ENCODE peak calls at places on chromosomes 13 and 19, in five cellular contexts. N is neuronal stem cell; Z is stimulated activated CD4-positive, alpha-beta T cell treated with anti-CD3 and anti-CD28 coated beads, TNF-alpha, amount 100 ng/mL, for 4 hours; A is skeletal muscle cell; T is RWPE1. K is an unnamed sample.

GRCh38 chr19:52188822-52189744 is 769 bp upstream of the PPP2R1A start:
- DNase-seq in N (no peak), A (no peak), Z (peak), T (no peak), K (no peak)

GRCh38 chr13:101738336-101738735 is 285.9 kb downstream of the ITGBL1 start:
- DNase-seq in Z (no peak), A (no peak), N (no peak), T (no peak), K (no peak)

GRCh38 chr13:51425410-51426042 is 27.3 kb downstream of the INTS6 start:
- DNase-seq in T (no peak), Z (no peak), A (peak), N (no peak), K (no peak)

GRCh38 chr13:51998723-51999471 is 12.4 kb downstream of the ATP7B start:
- DNase-seq in T (no peak), A (no peak), Z (no peak), N (no peak), K (no peak)

GRCh38 chr19:17202249-17202648 is 12.9 kb upstream of the USE1 start:
- DNase-seq in T (peak), A (no peak), Z (no peak), N (no peak), K (peak)

GRCh38 chr19:35992902-35993765 is 1.9 kb upstream of the SDHAF1 start:
- DNase-seq in A (no peak), T (no peak), N (no peak), Z (no peak), K (no peak)

GRCh38 chr13:26629260-26629659 is 71.8 kb downstream of the WASF3 start:
- DNase-seq in A (no peak), Z (no peak), N (no peak), T (no peak), K (no peak)

GRCh38 chr19:30450945-30451344 is 78.8 kb downstream of the ZNF536 start:
- DNase-seq in T (no peak), Z (no peak), N (no peak), A (no peak), K (no peak)

GRCh38 chr19:15251749-15252397 is 19.6 kb upstream of the EPHX3 start:
- DNase-seq in Z (no peak), A (peak), N (peak), T (peak), K (peak)

GRCh38 chr19:48739835-48740704 is at the start of gene RASIP1:
- DNase-seq in N (no peak), T (no peak), Z (no peak), A (no peak), K (no peak)

GRCh38 chr13:113906566-113906965 is 42.7 kb upstream of the GAS6 start:
- DNase-seq in Z (no peak), T (no peak), A (no peak), N (no peak), K (no peak)

GRCh38 chr19:4524808-4525562 is 6.7 kb upstream of the PLIN4 start:
- DNase-seq in T (peak), Z (peak), A (no peak), N (no peak), K (no peak)

GRCh38 chr13:110421696-110422395 is 114.8 kb downstream of the COL4A2 start:
- DNase-seq in N (no peak), T (no peak), A (peak), Z (no peak), K (peak)

GRCh38 chr13:97121894-97122293 is 100.2 kb upstream of the MBNL2 start:
- DNase-seq in N (no peak), T (no peak), A (no peak), Z (no peak), K (no peak)

GRCh38 chr19:9792191-9793050 is 23.9 kb upstream of the ZNF846 start:
- DNase-seq in A (peak), N (peak), Z (peak), T (peak), K (peak)

GRCh38 chr19:35797663-35798062 is 15.0 kb downstream of the PRODH2 start:
- DNase-seq in A (no peak), T (no peak), Z (no peak), N (no peak), K (no peak)

GRCh38 chr13:112588490-112589297 is 741 bp upstream of the TUBGCP3 start:
- DNase-seq in A (no peak), Z (no peak), T (no peak), N (no peak), K (peak)

GRCh38 chr19:48623556-48624066 is 4.3 kb downstream of the SPHK2 start:
- DNase-seq in T (no peak), A (no peak), Z (no peak), N (no peak), K (no peak)

GRCh38 chr13:111006508-111007031 is 91.7 kb upstream of the ANKRD10 start:
- DNase-seq in A (peak), N (peak), Z (no peak), T (no peak), K (no peak)

GRCh38 chr19:10095622-10095947 is 6.9 kb downstream of the ANGPTL6 start:
- DNase-seq in T (no peak), A (no peak), N (no peak), Z (no peak), K (no peak)